ENCODE peak calls at places on chromosomes 13 and 19, in six cellular contexts. P is GM23338, I is K562, Z is Panc1, M is HCT116, W is upper lobe of left lung. V is an unnamed sample. For H3K4me1, the result is how much of the 10 kb centered on the place peaks cover.

GRCh38 chr13:44017756-44018309 is 138.1 kb downstream of the LACC1 start:
- ATAC-seq in P (no peak), I (no peak), Z (no peak), M (no peak), W (no peak), V (no peak)

GRCh38 chr13:79918620-79919019 is 422.3 kb downstream of the SPRY2 start:
- ATAC-seq in P (no peak), I (no peak), Z (no peak), M (no peak), W (no peak), V (no peak)

GRCh38 chr13:73715910-73716257 is 418.3 kb downstream of the KLF12 start:
- ATAC-seq in P (no peak), I (no peak), Z (no peak), M (no peak), W (no peak), V (no peak)

GRCh38 chr13:98485561-98485960 is 91.3 kb downstream of the STK24 start:
- ATAC-seq in P (no peak), I (no peak), Z (no peak), M (no peak), W (no peak), V (no peak)

GRCh38 chr19:48668332-48668731 is 4.5 kb downstream of the NTN5 start:
- ATAC-seq in P (no peak), I (no peak), Z (no peak), M (no peak), W (no peak), V (no peak)

GRCh38 chr19:42985588-42985987 is 40.7 kb downstream of the PSG11 start:
- ATAC-seq in P (no peak), I (no peak), Z (no peak), M (no peak), W (no peak), V (no peak)

GRCh38 chr19:16252459-16253205 is 54.9 kb downstream of the AP1M1 start:
- ATAC-seq in P (no peak), I (no peak), Z (no peak), M (no peak), W (peak), V (peak)

GRCh38 chr19:13665125-13665903 is 99.0 kb upstream of the MRI1 start:
- ATAC-seq in P (no peak), I (no peak), Z (no peak), M (no peak), W (no peak), V (no peak)

GRCh38 chr19:10113964-10114650 is 2.6 kb downstream of the P2RY11 start:
- ATAC-seq in P (peak), I (peak), Z (peak), M (peak), W (no peak), V (peak)

GRCh38 chr19:21604351-21604926 is 99.0 kb downstream of the ZNF429 start:
- ATAC-seq in P (peak), I (no peak), Z (peak), M (no peak), W (no peak), V (no peak)

GRCh38 chr13:38998739-38999138 is 8.1 kb upstream of the STOML3 start:
- ATAC-seq in P (no peak), I (peak), Z (no peak), M (no peak), W (no peak), V (no peak)

GRCh38 chr19:51743405-51743804 is 8.3 kb downstream of the FPR1 start:
- ATAC-seq in P (no peak), I (no peak), Z (no peak), M (no peak), W (no peak), V (no peak)

GRCh38 chr13:44373601-44374347 is at the start of gene SERP2:
- ATAC-seq in P (peak), I (no peak), Z (no peak), M (no peak), W (peak), V (peak)

GRCh38 chr19:44904426-44904994 is 1.1 kb upstream of the APOE start:
- ATAC-seq in P (peak), I (peak), Z (peak), M (peak), W (no peak), V (no peak)

GRCh38 chr19:1161716-1162115 is 12.4 kb downstream of the SBNO2 start:
- ATAC-seq in P (peak), I (peak), Z (peak), M (peak), W (peak), V (peak)

GRCh38 chr19:41263042-41263849 is 926 bp upstream of the HNRNPUL1 start:
- ATAC-seq in P (peak), I (peak), Z (peak), M (peak), W (peak), V (peak)

GRCh38 chr19:41261474-41262190 is 2.5 kb upstream of the HNRNPUL1 start:
- ATAC-seq in P (no peak), I (no peak), Z (no peak), M (no peak), W (no peak), V (no peak)

GRCh38 chr19:41265376-41266153 is 1.4 kb downstream of the HNRNPUL1 start:
- ATAC-seq in P (no peak), I (no peak), Z (no peak), M (no peak), W (no peak), V (no peak)

GRCh38 chr19:41263850-41264580 is at the start of gene HNRNPUL1:
- ATAC-seq in P (peak), I (peak), Z (peak), M (peak), W (peak), V (peak)

GRCh38 chr19:41264581-41265375 is 606 bp downstream of the HNRNPUL1 start:
- ATAC-seq in P (peak), I (peak), Z (no peak), M (no peak), W (no peak), V (peak)
- TF ChIP-seq POLR2AphosphoS5 in P (peak), I (peak), Z (no peak), M (no peak), W (no peak), V (no peak)

GRCh38 chr19:55689366-55690108 is 14.5 kb downstream of the EPN1 start:
- ATAC-seq in P (no peak), I (no peak), Z (no peak), M (no peak), W (no peak), V (no peak)
- H3K4me1 ChIP-seq in P (under half), I (under half), Z (under half), M (under half), W (under half), V (under half)

DNA sequence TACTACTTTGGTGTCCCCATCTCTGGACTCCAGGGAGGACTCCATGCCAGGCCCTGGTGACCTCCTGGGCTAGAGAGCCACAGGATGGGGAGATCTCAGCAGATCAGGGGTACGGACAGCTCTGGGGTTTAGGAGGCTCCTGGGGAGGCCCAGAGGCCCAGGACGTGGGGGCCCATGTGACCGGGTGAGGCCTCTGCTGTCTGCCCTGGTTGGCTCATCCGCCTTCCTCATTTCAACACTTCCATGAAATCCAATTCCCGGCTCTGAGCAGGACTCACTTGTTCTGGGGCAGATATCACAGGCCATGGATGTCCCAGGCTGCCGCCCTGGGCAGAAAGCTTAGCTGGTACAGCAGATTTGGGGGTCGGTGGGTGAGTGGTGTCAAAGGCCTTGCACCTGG is 1.1 kb upstream of the PRAM1 start:
- ATAC-seq in P (no peak), I (no peak), Z (no peak), M (no peak), W (no peak), V (no peak)
- TF ChIP-seq POLR2AphosphoS5 in P (no peak), I (no peak), Z (no peak), M (no peak), W (no peak), V (no peak)

GRCh38 chr19:19406878-19407639 is 1.6 kb downstream of the GATAD2A start:
- ATAC-seq in P (no peak), I (peak), Z (peak), M (peak), W (no peak), V (no peak)

GRCh38 chr19:19405919-19406877 is 723 bp downstream of the GATAD2A start:
- ATAC-seq in P (peak), I (peak), Z (peak), M (peak), W (no peak), V (peak)

GRCh38 chr19:19407640-19407933 is 2.1 kb downstream of the GATAD2A start:
- ATAC-seq in P (no peak), I (no peak), Z (no peak), M (no peak), W (no peak), V (no peak)

GRCh38 chr19:19410553-19411550 is 5.4 kb downstream of the GATAD2A start:
- ATAC-seq in P (peak), I (peak), Z (no peak), M (no peak), W (no peak), V (no peak)

DNA sequence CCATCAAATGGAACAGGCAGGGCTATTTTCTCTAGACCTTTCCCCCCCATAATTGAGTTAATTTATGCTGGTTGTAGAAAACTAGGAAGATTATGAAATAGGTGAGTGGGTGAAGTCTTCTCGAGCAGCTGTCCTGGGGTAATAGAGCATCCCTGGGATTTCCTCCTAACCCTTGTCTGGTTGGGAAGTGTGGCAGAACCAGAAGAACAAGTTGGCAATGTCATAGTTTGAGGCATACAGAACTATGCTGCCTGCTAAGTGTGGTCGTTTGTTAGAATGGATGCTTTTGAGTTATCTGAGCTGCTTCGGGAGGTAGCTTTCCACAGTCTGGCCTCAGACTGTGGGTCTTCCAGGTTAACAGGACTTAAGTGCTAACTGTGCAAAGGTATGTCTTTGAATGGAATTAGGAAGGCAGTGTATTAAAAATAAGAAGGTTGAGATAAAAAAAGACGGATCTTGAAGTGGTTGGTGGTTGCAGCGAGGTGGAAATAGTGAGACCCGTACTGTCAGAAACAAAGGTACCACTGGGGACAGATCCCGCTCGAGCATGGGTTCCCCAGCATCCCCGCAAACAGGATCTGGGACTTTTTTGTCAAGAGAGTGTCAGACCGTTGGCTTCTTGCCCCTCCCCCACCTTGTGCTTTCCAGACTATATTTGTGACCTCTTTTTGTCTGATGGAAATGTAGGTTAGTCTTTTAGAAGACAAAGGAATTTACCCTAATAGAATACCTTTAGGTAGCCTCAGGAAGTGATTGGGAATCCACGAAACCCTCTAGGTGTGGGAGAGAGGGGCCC is 4.0 kb downstream of the GATAD2A start:
- ATAC-seq in P (no peak), I (no peak), Z (no peak), M (no peak), W (no peak), V (no peak)
- H3K4me1 ChIP-seq in P (under half), I (under half), Z (under half), M (under half), W (half or more), V (under half)

V was measured in gastroesophageal sphincter.